ENCODE peak calls at places on chromosome 6, in five cellular contexts. C is stimulated activated CD4-positive, alpha-beta T cell treated with anti-CD3 and anti-CD28 coated beads, Interleukin-15, amount 100 ng/mL, for 1 hour; V is cardiac muscle cell; S is germinal center; R is H54. Z is an unnamed sample.

GRCh38 chr6:18047406-18047805 is 60.0 kb upstream of the KIF13A start:
- DNase-seq in S (no peak), R (no peak), C (no peak), V (peak; percentile 18), Z (no peak)

GRCh38 chr6:14559754-14560527 is 442.4 kb downstream of the CD83 start:
- DNase-seq in C (no peak), R (no peak), S (no peak), V (no peak), Z (no peak)

GRCh38 chr6:15922510-15923307 is 206.2 kb upstream of the MYLIP start:
- DNase-seq in V (peak; percentile 97), R (no peak), C (no peak), S (no peak), Z (peak; percentile 96)

GRCh38 chr6:169273511-169273910 is 19.9 kb upstream of the THBS2 start:
- DNase-seq in C (no peak), V (no peak), R (no peak), S (no peak), Z (no peak)

GRCh38 chr6:157860505-157860991 is 37.5 kb downstream of the SNX9 start:
- DNase-seq in C (no peak), S (no peak), V (no peak), R (no peak), Z (no peak)

GRCh38 chr6:35718911-35719381 is 17.9 kb upstream of the ARMC12 start:
- DNase-seq in R (no peak), V (no peak), S (no peak), C (no peak), Z (no peak)

GRCh38 chr6:108731229-108731565 is 117.0 kb upstream of the ARMC2 start:
- DNase-seq in R (no peak), C (no peak), V (no peak), S (no peak), Z (no peak)

GRCh38 chr6:106516629-106517028 is 112.7 kb downstream of the RTN4IP1 start:
- DNase-seq in V (no peak), C (no peak), R (no peak), S (no peak), Z (no peak)

GRCh38 chr6:39225946-39226437 is 3.3 kb downstream of the KCNK5 start:
- DNase-seq in S (no peak), V (no peak), R (no peak), C (no peak), Z (no peak)

GRCh38 chr6:100346203-100346602 is 118.5 kb downstream of the SIM1 start:
- DNase-seq in S (no peak), R (no peak), V (no peak), C (no peak), Z (no peak)

GRCh38 chr6:12039540-12040459 is 27.7 kb downstream of the HIVEP1 start:
- DNase-seq in S (no peak), C (no peak), V (no peak), R (no peak), Z (no peak)

GRCh38 chr6:18323935-18324707 is 59.8 kb upstream of the DEK start:
- DNase-seq in V (peak; percentile 64), C (no peak), R (peak; percentile 19), S (peak; percentile 68), Z (no peak)

GRCh38 chr6:87391334-87391733 is 16.4 kb upstream of the CFAP206 start:
- DNase-seq in S (peak; percentile 28), V (peak; percentile 52), C (no peak), R (peak; percentile 12), Z (no peak)

GRCh38 chr6:3247255-3248146 is 11.2 kb upstream of the PSMG4 start:
- DNase-seq in S (no peak), R (peak; percentile 78), C (no peak), V (peak; percentile 83), Z (peak; percentile 50)

GRCh38 chr6:6746334-6746969 is 157.9 kb downstream of the LY86 start:
- DNase-seq in S (no peak), C (no peak), V (no peak), R (no peak), Z (no peak)

GRCh38 chr6:37480951-37481597 is 18.6 kb downstream of the CCDC167 start:
- DNase-seq in C (no peak), S (no peak), R (no peak), V (no peak), Z (no peak)

GRCh38 chr6:10316327-10316726 is 98.5 kb downstream of the TFAP2A start:
- DNase-seq in R (peak; percentile 79), V (no peak), C (no peak), S (no peak), Z (peak; percentile 62)

Z was measured in HFF-Myc.